ENCODE peak calls at places on chromosome 18, in five cellular contexts. V, S, F, L and Q are unnamed samples.

GRCh38 chr18:1017227-1017626 is 112.6 kb downstream of the ADCYAP1 start:
- DNase-seq in V (no peak), S (no peak), F (no peak), L (no peak), Q (no peak)

GRCh38 chr18:58970943-58971799 is 106.5 kb downstream of the ZNF532 start:
- DNase-seq in V (no peak), S (no peak), F (no peak), L (no peak), Q (no peak)

GRCh38 chr18:68462766-68463165 is 252.1 kb downstream of the TMX3 start:
- DNase-seq in V (no peak), S (no peak), F (no peak), L (no peak), Q (no peak)

GRCh38 chr18:4658804-4659203 is 203.7 kb upstream of the DLGAP1 start:
- DNase-seq in V (no peak), S (no peak), F (no peak), L (no peak), Q (no peak)

GRCh38 chr18:9449580-9449979 is 25.7 kb upstream of the RALBP1 start:
- DNase-seq in V (no peak), S (no peak), F (no peak), L (no peak), Q (no peak)

GRCh38 chr18:70380915-70381896 is 92.4 kb downstream of the SOCS6 start:
- DNase-seq in V (peak; percentile 20), S (peak; percentile 47), F (no peak), L (no peak), Q (no peak)

GRCh38 chr18:23599809-23600208 is 13.5 kb upstream of the NPC1 start:
- DNase-seq in V (no peak), S (no peak), F (no peak), L (no peak), Q (no peak)

GRCh38 chr18:50578030-50578429 is 18.1 kb downstream of the MAPK4 start:
- DNase-seq in V (no peak), S (no peak), F (no peak), L (no peak), Q (no peak)

GRCh38 chr18:50706199-50706598 is 113.6 kb downstream of the MRO start:
- DNase-seq in V (no peak), S (no peak), F (no peak), L (no peak), Q (no peak)

GRCh38 chr18:76428396-76429261 is 66.4 kb downstream of the ZNF516 start:
- DNase-seq in V (no peak), S (no peak), F (no peak), L (no peak), Q (no peak)

GRCh38 chr18:22385718-22386117 is 32.0 kb downstream of the CTAGE1 start:
- DNase-seq in V (no peak), S (no peak), F (peak; percentile 90), L (no peak), Q (no peak)

GRCh38 chr18:73850782-73851181 is 296.9 kb downstream of the FBXO15 start:
- DNase-seq in V (no peak), S (no peak), F (no peak), L (no peak), Q (no peak)
- TF ChIP-seq CTCF in V (no peak), S (no peak), F (no peak), L (no peak), Q (no peak)

DNA sequence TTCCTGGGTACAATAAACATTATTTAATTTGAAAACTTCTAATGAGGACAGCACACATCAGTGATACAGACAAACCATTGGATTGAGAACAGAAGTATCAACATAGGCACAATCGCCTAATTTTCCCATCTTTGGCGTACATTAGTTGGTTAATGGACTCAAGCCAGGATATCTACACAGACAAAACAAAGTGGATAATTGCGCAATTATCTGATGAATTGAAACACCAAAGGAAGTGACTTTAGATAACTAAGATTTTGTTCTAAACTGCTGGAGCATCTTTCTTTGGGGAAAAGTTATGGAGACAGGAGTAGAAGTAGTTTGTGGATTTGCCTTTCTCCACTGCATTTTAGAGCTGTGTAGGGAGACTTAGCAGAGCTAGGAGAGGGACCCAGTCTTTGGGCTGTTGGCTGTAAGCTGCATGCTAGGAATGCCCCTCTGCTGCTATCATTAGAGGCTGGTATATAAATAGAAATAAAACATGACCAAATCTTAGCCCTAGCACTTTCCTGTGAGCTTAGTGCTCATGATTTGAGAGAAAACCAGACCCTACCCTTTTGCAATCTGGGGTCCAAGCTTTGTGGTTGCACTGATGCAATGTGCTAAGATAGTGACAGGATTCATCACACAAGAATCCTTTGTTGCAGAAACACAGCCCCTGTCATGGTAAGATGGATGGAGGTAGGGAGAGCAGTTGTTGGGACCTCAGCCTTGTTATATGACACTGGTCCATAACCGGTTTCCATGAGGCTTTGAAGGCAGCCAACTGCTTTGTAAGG is 264.5 kb upstream of the PIK3C3 start:
- DNase-seq in V (no peak), S (no peak), F (peak; percentile 77), L (no peak), Q (no peak)
- TF ChIP-seq CTCF in V (no peak), S (no peak), F (no peak), L (no peak), Q (no peak)

DNA sequence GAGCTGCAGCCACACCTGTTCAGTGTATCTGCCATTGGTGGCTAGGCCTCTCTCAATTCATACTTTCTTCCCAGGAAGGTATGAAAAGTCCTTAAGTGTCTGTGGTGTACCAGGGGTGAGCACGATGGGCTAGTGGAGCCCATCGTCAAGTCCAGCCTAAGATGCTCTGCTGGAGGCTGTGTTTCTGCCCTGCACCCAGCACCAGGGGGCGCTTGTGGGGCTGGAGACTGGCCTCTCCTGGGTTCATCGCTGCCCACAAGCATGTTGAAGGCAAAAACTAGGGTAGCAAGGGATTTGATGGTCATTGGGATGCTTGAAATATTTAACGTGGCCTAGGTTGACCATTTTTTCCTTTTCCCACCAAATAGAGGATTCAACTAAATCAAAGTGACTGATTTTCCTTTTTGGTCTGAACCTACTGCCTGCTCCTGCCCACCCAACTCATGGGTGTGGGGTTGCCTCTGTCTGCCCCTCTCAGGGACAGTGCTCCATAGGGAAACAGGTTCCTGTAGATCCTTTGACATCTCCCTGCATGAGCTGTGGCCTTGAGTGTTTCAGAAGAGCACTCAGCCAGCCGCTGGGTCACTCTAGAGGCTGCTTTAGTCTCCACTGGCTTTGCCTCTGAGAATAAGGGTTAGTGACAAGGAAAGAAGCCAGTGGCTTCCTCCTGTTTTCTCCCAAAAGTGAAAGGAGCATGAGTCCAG is 59.0 kb downstream of the TPGS2 start:
- DNase-seq in V (no peak), S (peak; percentile 74), F (no peak), L (peak; percentile 57), Q (no peak)
- TF ChIP-seq CTCF in V (no peak), S (peak; percentile 86), F (peak; percentile 33), L (peak; percentile 4), Q (peak; percentile 48)

DNA sequence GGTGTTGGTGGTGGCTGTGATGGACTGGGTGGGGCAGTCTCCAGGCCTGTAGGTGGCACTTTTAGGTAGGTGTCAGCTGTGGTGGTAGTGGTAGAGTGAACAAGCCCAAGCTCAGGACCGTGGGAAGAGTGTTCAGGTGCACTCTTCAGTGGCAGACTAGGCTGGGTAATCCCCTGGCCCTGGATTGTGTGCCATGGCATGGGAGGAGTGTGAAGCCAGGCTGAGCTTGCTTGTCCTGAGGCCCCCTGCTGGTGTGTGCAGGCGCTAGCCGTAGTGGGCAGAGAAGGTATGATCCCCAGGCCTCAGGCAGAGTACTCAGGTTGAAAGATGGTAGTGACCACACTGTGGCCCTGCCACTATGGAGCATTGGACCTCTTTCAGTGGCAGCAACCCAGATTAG is 850.3 kb downstream of the DSC3 start:
- DNase-seq in V (no peak), S (peak; percentile 67), F (no peak), L (no peak), Q (no peak)
- TF ChIP-seq CTCF in V (no peak), S (peak; percentile 66), F (no peak), L (no peak), Q (no peak)

DNA sequence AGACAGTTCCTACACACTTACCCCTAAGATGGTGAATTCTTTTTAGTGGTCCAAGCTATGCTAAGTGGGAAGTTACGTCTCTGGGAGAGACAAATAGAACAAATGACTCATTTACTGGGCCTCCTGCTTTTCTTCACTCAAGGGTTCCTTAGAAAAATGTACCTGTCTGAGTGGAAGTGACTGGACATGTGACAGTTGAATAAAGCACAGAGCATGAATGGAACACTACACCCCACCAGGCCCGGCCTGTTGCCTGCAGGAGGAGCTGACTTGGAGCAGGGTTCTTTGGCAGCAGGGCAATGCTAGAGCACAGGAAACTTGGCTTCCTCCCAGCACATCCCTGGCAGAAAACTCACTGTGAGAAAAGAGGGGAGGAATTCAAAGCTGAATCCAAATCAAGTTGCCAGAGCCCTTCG is 451.0 kb upstream of the SETBP1 start:
- DNase-seq in V (peak; percentile 28), S (no peak), F (peak; percentile 83), L (peak; percentile 10), Q (no peak)
- TF ChIP-seq CTCF in V (no peak), S (no peak), F (peak; percentile 3), L (no peak), Q (peak; percentile 38)

GRCh38 chr18:64032312-64032711 is 62.4 kb downstream of the SERPINB8 start:
- DNase-seq in V (no peak), S (no peak), F (no peak), L (no peak), Q (no peak)

GRCh38 chr18:64027931-64028695 is 58.2 kb downstream of the SERPINB8 start:
- DNase-seq in V (no peak), S (no peak), F (no peak), L (no peak), Q (no peak)

GRCh38 chr18:64026350-64026749 is 56.5 kb downstream of the SERPINB8 start:
- DNase-seq in V (no peak), S (no peak), F (no peak), L (no peak), Q (no peak)
- TF ChIP-seq CTCF in V (no peak), S (no peak), F (no peak), L (no peak), Q (no peak)